ENCODE peak calls at places on chromosome 19, in six cellular contexts. E, X, I, S, W and D are unnamed samples.

GRCh38 chr19:28103916-28104315 is 1109.0 kb downstream of the UQCRFS1 start:
- DNase-seq in E (no peak), X (no peak), I (no peak), S (no peak), W (no peak), D (no peak)

GRCh38 chr19:18254546-18255500 is 19.4 kb downstream of the IQCN start:
- DNase-seq in E (no peak), X (peak; percentile 78), I (no peak), S (no peak), W (peak; percentile 76), D (no peak)

GRCh38 chr19:40613669-40614594 is 12.8 kb downstream of the LTBP4 start:
- DNase-seq in E (peak; percentile 87), X (peak; percentile 95), I (peak; percentile 80), S (peak; percentile 79), W (peak; percentile 91), D (peak; percentile 56)

GRCh38 chr19:35751839-35752745 is 3.7 kb downstream of the LIN37 start:
- DNase-seq in E (no peak), X (no peak), I (no peak), S (no peak), W (peak; percentile 8), D (no peak)

GRCh38 chr19:50977626-50978025 is 6.1 kb downstream of the KLK7 start:
- DNase-seq in E (no peak), X (no peak), I (no peak), S (no peak), W (no peak), D (no peak)

GRCh38 chr19:14160017-14160703 is 23.8 kb upstream of the ASF1B start:
- DNase-seq in E (no peak), X (no peak), I (no peak), S (no peak), W (no peak), D (no peak)

GRCh38 chr19:33416307-33417215 is 43.1 kb downstream of the CEBPG start:
- DNase-seq in E (peak; percentile 68), X (peak; percentile 42), I (no peak), S (peak; percentile 57), W (peak; percentile 71), D (no peak)

GRCh38 chr19:23943411-23943810 is 28.7 kb downstream of the ZNF726 start:
- DNase-seq in E (no peak), X (no peak), I (no peak), S (no peak), W (no peak), D (no peak)

GRCh38 chr19:39406656-39407393 is at the start of gene ZFP36:
- DNase-seq in E (peak; percentile 86), X (peak; percentile 95), I (peak; percentile 95), S (peak; percentile 93), W (peak; percentile 96), D (peak; percentile 82)

GRCh38 chr19:50173144-50173543 is 10.1 kb upstream of the IZUMO2 start:
- DNase-seq in E (peak; percentile 31), X (no peak), I (no peak), S (no peak), W (peak; percentile 81), D (no peak)

GRCh38 chr19:57954996-57955395 is 7.5 kb upstream of the ZNF256 start:
- DNase-seq in E (no peak), X (no peak), I (no peak), S (no peak), W (no peak), D (no peak)

GRCh38 chr19:13024958-13025653 is 29.8 kb downstream of the NFIX start:
- DNase-seq in E (peak; percentile 18), X (no peak), I (peak; percentile 70), S (no peak), W (peak; percentile 50), D (no peak)

GRCh38 chr19:33388231-33388816 is 14.8 kb downstream of the CEBPG start:
- DNase-seq in E (no peak), X (peak; percentile 65), I (peak; percentile 83), S (no peak), W (no peak), D (no peak)

GRCh38 chr19:21256722-21257121 is 72.5 kb downstream of the ZNF708 start:
- DNase-seq in E (peak; percentile 54), X (no peak), I (no peak), S (no peak), W (no peak), D (no peak)

GRCh38 chr19:51327066-51327985 is 14.6 kb downstream of the VSIG10L start:
- DNase-seq in E (peak; percentile 12), X (no peak), I (no peak), S (peak; percentile 40), W (peak; percentile 43), D (peak; percentile 33)

GRCh38 chr19:15577184-15577771 is 37.7 kb upstream of the CYP4F8 start:
- DNase-seq in E (no peak), X (no peak), I (no peak), S (no peak), W (no peak), D (no peak)

GRCh38 chr19:39677931-39678889 is 22.5 kb downstream of the LGALS16 start:
- DNase-seq in E (no peak), X (no peak), I (peak; percentile 68), S (no peak), W (no peak), D (no peak)

GRCh38 chr19:49110567-49110966 is 3.6 kb upstream of the LIN7B start:
- DNase-seq in E (no peak), X (no peak), I (no peak), S (no peak), W (no peak), D (no peak)

GRCh38 chr19:9073806-9074205 is 13.1 kb upstream of the OR1M1 start:
- DNase-seq in E (no peak), X (no peak), I (no peak), S (no peak), W (no peak), D (no peak)

GRCh38 chr19:55179570-55180484 is at the start of gene SYT5:
- DNase-seq in E (peak; percentile 34), X (no peak), I (no peak), S (peak; percentile 48), W (peak; percentile 46), D (peak; percentile 39)

GRCh38 chr19:49458567-49458903 is 5.5 kb downstream of the ALDH16A1 start:
- DNase-seq in E (no peak), X (no peak), I (no peak), S (no peak), W (no peak), D (no peak)

GRCh38 chr19:9934132-9934950 is 2.0 kb downstream of the OLFM2 start:
- DNase-seq in E (peak; percentile 77), X (peak; percentile 87), I (peak; percentile 82), S (peak; percentile 80), W (peak; percentile 74), D (peak; percentile 48)

GRCh38 chr19:56317749-56318148 is 3.1 kb upstream of the ZSCAN5A start:
- DNase-seq in E (no peak), X (no peak), I (no peak), S (no peak), W (no peak), D (no peak)

GRCh38 chr19:30229524-30230174 is 142.5 kb upstream of the ZNF536 start:
- DNase-seq in E (no peak), X (no peak), I (no peak), S (no peak), W (no peak), D (no peak)

GRCh38 chr19:2081873-2082810 is 14.0 kb downstream of the MOB3A start:
- DNase-seq in E (no peak), X (peak; percentile 73), I (peak; percentile 62), S (no peak), W (peak; percentile 64), D (peak; percentile 39)

GRCh38 chr19:18340237-18340989 is at the start of gene PGPEP1:
- DNase-seq in E (peak; percentile 68), X (peak; percentile 86), I (peak; percentile 84), S (peak; percentile 82), W (peak; percentile 83), D (peak; percentile 42)